ENCODE peak calls at places on chromosome 20, in five cellular contexts. M, P, N, E and W are unnamed samples.

GRCh38 chr20:48782073-48782472 is 45.7 kb downstream of the PREX1 start:
- DNase-seq in N (no peak), E (no peak), P (no peak), M (no peak), W (no peak)

GRCh38 chr20:35329435-35330139 is 37.4 kb upstream of the FAM83C start:
- DNase-seq in E (peak; percentile 60), M (peak; percentile 51), P (peak; percentile 28), N (no peak), W (no peak)

GRCh38 chr20:1920252-1920651 is 25.0 kb downstream of the SIRPA start:
- DNase-seq in M (peak; percentile 31), E (no peak), P (no peak), N (no peak), W (no peak)

GRCh38 chr20:39195495-39196129 is 233.5 kb downstream of the DHX35 start:
- DNase-seq in P (no peak), M (no peak), E (no peak), N (no peak), W (no peak)

GRCh38 chr20:48333707-48334106 is 494.1 kb downstream of the PREX1 start:
- DNase-seq in N (no peak), P (no peak), E (no peak), M (no peak), W (no peak)

GRCh38 chr20:34300809-34301586 is 2.2 kb downstream of the AHCY start:
- DNase-seq in N (no peak), P (no peak), E (no peak), M (peak; percentile 23), W (no peak)

GRCh38 chr20:23245553-23246128 is 105.0 kb upstream of the NXT1 start:
- DNase-seq in M (no peak), N (no peak), E (peak; percentile 66), P (peak; percentile 33), W (peak; percentile 73)

GRCh38 chr20:57473246-57474042 is 51.5 kb downstream of the CTCFL start:
- DNase-seq in E (no peak), M (no peak), P (no peak), N (no peak), W (no peak)

GRCh38 chr20:32158943-32159660 is 48.4 kb downstream of the PLAGL2 start:
- DNase-seq in E (no peak), M (peak; percentile 7), P (no peak), N (peak; percentile 51), W (no peak)

GRCh38 chr20:25139061-25139705 is 56.3 kb upstream of the ENTPD6 start:
- DNase-seq in E (no peak), N (no peak), P (no peak), M (no peak), W (no peak)

GRCh38 chr20:57616143-57616951 is 3.9 kb downstream of the ZBP1 start:
- DNase-seq in P (no peak), E (no peak), N (peak; percentile 74), M (no peak), W (no peak)

GRCh38 chr20:32790751-32791057 is 28.5 kb downstream of the DNMT3B start:
- DNase-seq in P (no peak), N (no peak), M (no peak), E (no peak), W (no peak)

GRCh38 chr20:23049201-23049932 is at the start of gene THBD:
- DNase-seq in E (peak; percentile 76), N (peak; percentile 94), P (peak; percentile 12), M (peak; percentile 85), W (peak; percentile 82)

GRCh38 chr20:22063753-22064152 is 358.3 kb downstream of the PAX1 start:
- DNase-seq in N (no peak), E (no peak), M (no peak), P (no peak), W (no peak)

GRCh38 chr20:34084227-34084923 is 27.7 kb downstream of the EIF2S2 start:
- DNase-seq in N (no peak), M (no peak), P (no peak), E (no peak), W (no peak)

GRCh38 chr20:49851991-49852390 is 39.4 kb downstream of the SLC9A8 start:
- DNase-seq in P (no peak), M (peak; percentile 29), E (no peak), N (peak; percentile 82), W (peak; percentile 20)

GRCh38 chr20:54680872-54681297 is 205.5 kb downstream of the DOK5 start:
- DNase-seq in M (peak; percentile 74), P (peak; percentile 35), N (no peak), E (no peak), W (no peak)

GRCh38 chr20:21373436-21373835 is 23.9 kb downstream of the NKX2-4 start:
- DNase-seq in M (no peak), E (no peak), P (no peak), N (no peak), W (no peak)

GRCh38 chr20:49171928-49172327 is 16.2 kb downstream of the STAU1 start:
- DNase-seq in N (peak; percentile 39), E (no peak), M (no peak), P (no peak), W (peak; percentile 11)

GRCh38 chr20:33733654-33734576 is 2.1 kb downstream of the ZNF341 start:
- DNase-seq in P (peak; percentile 64), N (no peak), M (peak; percentile 84), E (peak; percentile 32), W (no peak)

GRCh38 chr20:309841-310644 is 12.7 kb downstream of the ZCCHC3 start:
- DNase-seq in E (peak; percentile 90), M (peak; percentile 100), N (peak; percentile 98), P (peak; percentile 99), W (peak; percentile 99)

GRCh38 chr20:12012241-12013222 is 94.8 kb downstream of the BTBD3 start:
- DNase-seq in M (peak; percentile 29), E (peak; percentile 28), P (peak; percentile 52), N (no peak), W (no peak)

GRCh38 chr20:50052952-50053789 is 59.8 kb downstream of the UBE2V1 start:
- DNase-seq in E (no peak), P (no peak), N (no peak), M (no peak), W (no peak)

GRCh38 chr20:54475334-54476287 is at the start of gene DOK5:
- DNase-seq in E (no peak), P (peak; percentile 12), M (peak; percentile 71), N (peak; percentile 85), W (peak; percentile 52)

GRCh38 chr20:49286689-49287551 is 9.1 kb upstream of the ZNFX1 start:
- DNase-seq in M (peak; percentile 38), E (no peak), N (no peak), P (peak; percentile 36), W (no peak)

GRCh38 chr20:50064640-50065615 is 48.0 kb downstream of the UBE2V1 start:
- DNase-seq in N (no peak), P (no peak), M (no peak), E (no peak), W (no peak)

GRCh38 chr20:2169456-2170088 is 67.9 kb downstream of the STK35 start:
- DNase-seq in E (no peak), N (no peak), M (no peak), P (no peak), W (no peak)

GRCh38 chr20:49713779-49714712 is at the start of gene B4GALT5:
- DNase-seq in P (peak; percentile 72), N (peak; percentile 90), E (peak; percentile 73), M (peak; percentile 82), W (peak; percentile 72)

GRCh38 chr20:35318502-35319157 is 26.4 kb upstream of the FAM83C start:
- DNase-seq in N (no peak), P (peak; percentile 90), E (peak; percentile 61), M (peak; percentile 81), W (no peak)

GRCh38 chr20:7302256-7302655 is 534.8 kb downstream of the BMP2 start:
- DNase-seq in M (no peak), N (no peak), P (no peak), E (no peak), W (no peak)

GRCh38 chr20:1628621-1629020 is 8.8 kb upstream of the SIRPB1 start:
- DNase-seq in P (no peak), N (no peak), E (no peak), M (no peak), W (no peak)

GRCh38 chr20:13216533-13216932 is 4.5 kb upstream of the ISM1 start:
- DNase-seq in N (no peak), M (no peak), E (no peak), P (no peak), W (no peak)

GRCh38 chr20:43937586-43937985 is 22.9 kb downstream of the TOX2 start:
- DNase-seq in M (peak; percentile 68), P (no peak), E (no peak), N (peak; percentile 35), W (no peak)

GRCh38 chr20:44566018-44566417 is 16.4 kb upstream of the PKIG start:
- DNase-seq in N (no peak), E (no peak), P (no peak), M (no peak), W (no peak)

GRCh38 chr20:41072099-41072798 is 43.6 kb downstream of the TOP1 start:
- DNase-seq in M (peak; percentile 91), P (peak; percentile 88), E (no peak), N (no peak), W (peak; percentile 18)

GRCh38 chr20:63653974-63654680 is 903 bp upstream of the STMN3 start:
- DNase-seq in P (no peak), M (no peak), N (no peak), E (no peak), W (no peak)
- H3K4me3 ChIP-seq in P (peak overlapping the region; percentile 53), M (no peak overlapping the region), N (no peak overlapping the region), E (peak overlapping the region; percentile 60), W (peak overlapping the region; percentile 64)

GRCh38 chr20:62652051-62652893 is 10.0 kb downstream of the SLCO4A1 start:
- DNase-seq in N (peak; percentile 95), P (peak; percentile 99), E (peak; percentile 93), M (peak; percentile 99), W (peak; percentile 95)
- H3K27ac ChIP-seq in N (no peak overlapping the region), P (peak overlapping the region; percentile 70), E (peak overlapping the region; percentile 89), M (peak overlapping the region; percentile 89), W (peak overlapping the region; percentile 84)

GRCh38 chr20:20002101-20002998 is 14.8 kb upstream of the NAA20 start:
- DNase-seq in E (no peak), N (no peak), P (peak; percentile 69), M (no peak), W (no peak)
- H3K36me3 ChIP-seq in E (peaks cover 55% of the 10 kb centered on the region), N (no peaks in the 10 kb centered on the region), P (peaks cover 44% of the 10 kb centered on the region), M (peaks cover 40% of the 10 kb centered on the region), W (peaks cover 18% of the 10 kb centered on the region)

DNA sequence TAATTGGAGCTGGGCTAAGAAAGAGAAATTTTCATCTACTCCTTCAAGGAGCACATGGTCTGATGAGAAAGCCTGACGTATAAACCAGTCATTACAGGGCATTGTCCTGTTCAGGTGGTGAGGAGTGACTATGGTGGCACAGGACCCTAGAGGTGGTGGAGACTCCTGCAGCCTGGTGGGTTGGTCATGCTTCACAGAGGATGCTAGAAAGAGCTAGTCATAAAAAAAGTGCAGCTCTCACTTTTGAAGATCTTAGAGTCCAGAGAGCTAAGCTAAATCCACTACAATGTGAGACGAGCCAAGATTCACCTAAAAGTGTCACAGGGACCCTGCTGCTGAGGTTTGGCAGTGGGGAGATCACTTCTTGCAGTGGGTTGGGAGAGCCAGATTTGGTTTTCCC is 9.8 kb upstream of the ZNF831 start:
- DNase-seq in N (no peak), E (no peak), M (no peak), P (no peak), W (no peak)
- H3K4me3 ChIP-seq in N (no peak overlapping the region), E (no peak overlapping the region), M (no peak overlapping the region), P (no peak overlapping the region), W (no peak overlapping the region)

GRCh38 chr20:53040678-53041674 is 68.8 kb downstream of the TSHZ2 start:
- DNase-seq in E (no peak), P (no peak), N (peak; percentile 82), M (peak; percentile 69), W (peak; percentile 17)
- H3K27ac ChIP-seq in E (no peak overlapping the region), P (no peak overlapping the region), N (no peak overlapping the region), M (peak overlapping the region; percentile 46), W (no peak overlapping the region)